ENCODE peak calls at places on chromosomes 5 and 9, in seven cellular contexts. D is fibroblast of lung, G is left ventricle myocardium inferior, V is body of pancreas, R is brain microvascular endothelial cell, C is stomach, F is cardiac muscle cell. M is an unnamed sample.

GRCh38 chr5:124408738-124409453 is 337.5 kb downstream of the ZNF608 start:
- DNase-seq in D (peak; percentile 82), G (no peak), V (no peak), R (no peak), C (no peak), F (no peak), M (peak; percentile 38)

GRCh38 chr9:3893519-3893918 is 367.7 kb upstream of the RFX3 start:
- DNase-seq in D (no peak), G (no peak), V (no peak), R (no peak), C (no peak), F (no peak), M (no peak)

GRCh38 chr9:4297795-4298254 is 2.0 kb downstream of the GLIS3 start:
- DNase-seq in D (peak; percentile 70), G (peak; percentile 65), V (peak; percentile 71), R (peak; percentile 63), C (peak; percentile 58), F (peak; percentile 85), M (no peak)

GRCh38 chr9:34370970-34371880 is 5.5 kb downstream of the MYORG start:
- DNase-seq in D (no peak), G (no peak), V (no peak), R (no peak), C (no peak), F (no peak), M (no peak)

GRCh38 chr5:154395407-154396106 is 50.2 kb upstream of the SAP30L start:
- DNase-seq in D (peak; percentile 55), G (no peak), V (peak; percentile 30), R (no peak), C (peak; percentile 65), F (no peak), M (no peak)

GRCh38 chr5:40679998-40680681 is 425 bp downstream of the PTGER4 start:
- DNase-seq in D (no peak), G (peak; percentile 28), V (peak; percentile 33), R (no peak), C (no peak), F (no peak), M (no peak)

GRCh38 chr5:56323505-56323904 is 90.4 kb upstream of the ANKRD55 start:
- DNase-seq in D (peak; percentile 72), G (no peak), V (peak; percentile 46), R (peak; percentile 59), C (no peak), F (peak; percentile 23), M (peak; percentile 68)

GRCh38 chr9:118444403-118444802 is 740.2 kb downstream of the TLR4 start:
- DNase-seq in D (no peak), G (no peak), V (no peak), R (no peak), C (no peak), F (peak; percentile 3), M (no peak)

GRCh38 chr5:57094753-57095683 is 78.8 kb upstream of the GPBP1 start:
- DNase-seq in D (no peak), G (no peak), V (no peak), R (peak; percentile 4), C (peak; percentile 30), F (no peak), M (no peak)

GRCh38 chr9:134994926-134995791 is 77.4 kb upstream of the FCN1 start:
- DNase-seq in D (no peak), G (no peak), V (no peak), R (no peak), C (no peak), F (no peak), M (no peak)

GRCh38 chr9:6686396-6686795 is 40.9 kb upstream of the GLDC start:
- DNase-seq in D (peak; percentile 24), G (no peak), V (no peak), R (no peak), C (no peak), F (no peak), M (no peak)

GRCh38 chr9:83041771-83042170 is 21.2 kb downstream of the RASEF start:
- DNase-seq in D (peak; percentile 67), G (no peak), V (no peak), R (no peak), C (no peak), F (no peak), M (no peak)

GRCh38 chr5:157890825-157891587 is 32.1 kb upstream of the CLINT1 start:
- DNase-seq in D (no peak), G (no peak), V (no peak), R (no peak), C (no peak), F (no peak), M (no peak)

GRCh38 chr9:120368799-120369198 is 211.2 kb downstream of the CDK5RAP2 start:
- DNase-seq in D (no peak), G (no peak), V (no peak), R (no peak), C (no peak), F (no peak), M (no peak)

GRCh38 chr5:77214151-77214550 is 3.7 kb downstream of the PDE8B start:
- DNase-seq in D (no peak), G (no peak), V (no peak), R (no peak), C (no peak), F (no peak), M (no peak)
- H3K36me3 ChIP-seq in D (no peaks in the 10 kb centered on the region), G (no peaks in the 10 kb centered on the region), V (no peaks in the 10 kb centered on the region), R (no peaks in the 10 kb centered on the region), C (no peaks in the 10 kb centered on the region), F (no peaks in the 10 kb centered on the region), M (no peaks in the 10 kb centered on the region)

GRCh38 chr5:83096660-83097334 is 19.4 kb downstream of the XRCC4 start:
- DNase-seq in D (peak; percentile 72), G (no peak), V (no peak), R (peak; percentile 18), C (no peak), F (no peak), M (no peak)

GRCh38 chr5:83097582-83098265 is 20.4 kb downstream of the XRCC4 start:
- DNase-seq in D (peak; percentile 82), G (no peak), V (no peak), R (no peak), C (no peak), F (peak; percentile 29), M (no peak)

GRCh38 chr5:83095163-83095972 is 18.0 kb downstream of the XRCC4 start:
- DNase-seq in D (no peak), G (no peak), V (no peak), R (no peak), C (no peak), F (peak; percentile 23), M (no peak)

GRCh38 chr5:83093692-83094091 is 16.3 kb downstream of the XRCC4 start:
- DNase-seq in D (no peak), G (no peak), V (no peak), R (no peak), C (no peak), F (no peak), M (no peak)

DNA sequence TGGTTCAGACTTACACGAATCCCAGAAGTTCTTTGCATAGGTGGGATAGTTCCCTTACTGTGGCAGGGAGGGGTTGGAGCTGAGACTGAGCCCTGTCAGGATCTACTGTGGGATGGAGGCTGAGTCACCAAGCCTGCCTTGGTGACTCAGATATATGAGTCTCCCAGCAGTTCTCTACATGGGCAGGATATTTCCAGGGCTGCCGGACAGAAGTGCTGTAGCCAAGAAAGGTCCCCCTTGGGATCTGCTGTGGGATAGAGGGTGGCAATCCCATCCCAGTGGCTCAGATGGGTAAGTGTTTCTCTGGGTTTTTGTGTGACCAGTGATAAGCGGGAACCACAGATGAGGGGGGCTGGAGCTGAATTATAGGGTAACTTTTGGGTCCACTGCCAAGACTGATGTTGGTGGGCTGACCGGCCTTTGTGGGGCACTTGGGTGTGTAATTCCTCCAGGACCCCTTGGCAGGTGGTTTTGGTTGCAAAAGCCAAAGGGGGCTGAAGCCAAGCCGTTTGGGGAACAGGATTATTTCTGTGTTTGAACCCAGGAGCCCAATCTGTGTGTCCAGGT is 18.7 kb downstream of the XRCC4 start:
- DNase-seq in D (peak; percentile 92), G (no peak), V (no peak), R (peak; percentile 81), C (no peak), F (no peak), M (peak; percentile 71)
- H3K4me3 ChIP-seq in D (no peak overlapping the region), G (no peak overlapping the region), V (no peak overlapping the region), R (no peak overlapping the region), C (no peak overlapping the region), F (no peak overlapping the region), M (no peak overlapping the region)

GRCh38 chr9:115590016-115590415 is 472.1 kb upstream of the TNC start:
- DNase-seq in D (peak; percentile 95), G (no peak), V (no peak), R (peak; percentile 96), C (no peak), F (no peak), M (peak; percentile 52)

GRCh38 chr9:115587310-115587709 is 469.4 kb upstream of the TNC start:
- DNase-seq in D (no peak), G (no peak), V (no peak), R (no peak), C (no peak), F (no peak), M (no peak)

GRCh38 chr9:115593587-115594091 is 475.7 kb upstream of the TNC start:
- DNase-seq in D (peak; percentile 46), G (no peak), V (peak; percentile 19), R (peak; percentile 70), C (no peak), F (peak; percentile 46), M (no peak)

GRCh38 chr9:115594551-115594950 is 476.6 kb upstream of the TNC start:
- DNase-seq in D (no peak), G (no peak), V (no peak), R (peak; percentile 42), C (no peak), F (no peak), M (no peak)

DNA sequence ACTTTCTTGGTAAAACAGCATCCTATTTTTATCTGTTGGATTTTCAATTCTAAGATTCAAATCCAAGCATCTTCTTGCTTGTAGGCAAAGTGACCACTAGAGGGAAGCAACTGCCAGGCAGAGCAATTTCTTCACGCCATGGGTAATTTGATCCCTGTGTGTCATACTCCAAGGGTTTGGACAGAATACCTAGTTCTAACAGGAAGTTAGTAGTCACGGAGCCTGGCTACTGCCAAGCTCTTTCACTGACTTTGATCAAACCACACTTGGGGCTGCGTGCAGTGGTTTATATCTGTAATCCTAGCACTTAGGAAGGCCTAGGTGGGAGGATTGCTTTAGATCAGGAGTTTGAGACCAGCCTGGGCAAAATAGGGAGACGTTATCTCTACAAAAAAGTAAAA is 473.6 kb upstream of the TNC start:
- DNase-seq in D (peak; percentile 100), G (peak; percentile 18), V (peak; percentile 79), R (peak; percentile 99), C (peak; percentile 75), F (peak; percentile 85), M (peak; percentile 96)
- TF ChIP-seq CTCF in D (peak; percentile 82), G (peak; percentile 62), V (peak; percentile 60), R (peak; percentile 89), C (no peak), F (peak; percentile 92), M (peak; percentile 91)

DNA sequence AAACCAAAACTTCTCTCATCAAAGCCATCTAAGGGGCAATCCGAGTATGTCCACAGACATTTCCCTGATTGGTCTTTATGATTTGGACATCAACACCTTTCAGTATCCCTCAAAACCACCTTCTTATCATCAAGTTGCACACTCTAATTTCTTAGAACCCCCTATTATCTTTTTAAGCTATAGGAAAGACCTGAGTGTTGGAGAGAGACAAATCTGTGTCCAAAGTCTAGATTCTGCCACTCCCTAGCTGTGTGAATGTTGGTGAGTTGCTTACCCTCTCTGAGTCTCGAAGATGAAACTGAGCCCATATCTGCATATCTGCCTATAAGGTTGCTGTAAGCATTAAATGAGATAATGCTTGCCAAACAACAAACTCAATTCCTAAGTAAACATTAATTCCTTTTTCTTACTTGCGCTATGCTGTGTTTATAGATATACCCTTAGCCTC is 159.1 kb downstream of the DOCK8 start:
- DNase-seq in D (no peak), G (no peak), V (no peak), R (no peak), C (no peak), F (no peak), M (no peak)
- H3K36me3 ChIP-seq in D (no peaks in the 10 kb centered on the region), G (no peaks in the 10 kb centered on the region), V (peaks cover 7% of the 10 kb centered on the region), R (no peaks in the 10 kb centered on the region), C (peaks cover 27% of the 10 kb centered on the region), F (no peaks in the 10 kb centered on the region), M (no peaks in the 10 kb centered on the region)

M was measured in kidney epithelial cell.